ENCODE peak calls at places on chromosomes 1 and 21, in four cellular contexts. One of them, this sample, is unnamed.

GRCh38 chr1:17531682-17532487 is 7.6 kb upstream of the ARHGEF10L start:
- DNase-seq in HepG2: no peak
- DNase-seq in GM12878: no peak
- DNase-seq in K562: no peak
- DNase-seq in this sample: no peak

GRCh38 chr1:244473059-244473605 is 12.1 kb downstream of the CATSPERE start:
- DNase-seq in GM12878: no peak
- DNase-seq in HepG2: no peak
- DNase-seq in K562: no peak
- DNase-seq in this sample: no peak

GRCh38 chr21:18041012-18041411 is 203.6 kb upstream of the CHODL start:
- DNase-seq in GM12878: no peak
- DNase-seq in K562: no peak
- DNase-seq in HepG2: peak; percentile 45
- DNase-seq in this sample: no peak

GRCh38 chr1:214264196-214264595 is 16.8 kb upstream of the SMYD2 start:
- DNase-seq in K562: no peak
- DNase-seq in GM12878: no peak
- DNase-seq in HepG2: no peak
- DNase-seq in this sample: no peak

GRCh38 chr1:166184897-166185296 is 18.1 kb upstream of the FAM78B start:
- DNase-seq in K562: no peak
- DNase-seq in HepG2: no peak
- DNase-seq in GM12878: no peak
- DNase-seq in this sample: no peak

GRCh38 chr1:202805886-202806511 is 2.2 kb downstream of the KDM5B start:
- DNase-seq in HepG2: no peak
- DNase-seq in GM12878: no peak
- DNase-seq in K562: no peak
- DNase-seq in this sample: no peak

GRCh38 chr1:52842643-52843310 is at the start of gene ZYG11A:
- DNase-seq in HepG2: peak; percentile 14
- DNase-seq in K562: peak; percentile 95
- DNase-seq in GM12878: no peak
- DNase-seq in this sample: peak; percentile 91

GRCh38 chr1:9375912-9376311 is 83.2 kb downstream of the SPSB1 start:
- DNase-seq in K562: no peak
- DNase-seq in HepG2: no peak
- DNase-seq in GM12878: no peak
- DNase-seq in this sample: no peak

GRCh38 chr1:188941986-188942385 is 1535.7 kb downstream of the BRINP3 start:
- DNase-seq in K562: no peak
- DNase-seq in HepG2: no peak
- DNase-seq in GM12878: no peak
- DNase-seq in this sample: no peak

GRCh38 chr1:97796716-97797115 is 124.1 kb downstream of the DPYD start:
- DNase-seq in GM12878: no peak
- DNase-seq in K562: no peak
- DNase-seq in HepG2: no peak
- DNase-seq in this sample: peak; percentile 11

GRCh38 chr1:152459596-152460528 is 45.8 kb upstream of the CRNN start:
- DNase-seq in GM12878: peak; percentile 84
- DNase-seq in HepG2: peak; percentile 51
- DNase-seq in K562: peak; percentile 58
- DNase-seq in this sample: peak; percentile 83

GRCh38 chr1:194297999-194298598 is 1111.7 kb upstream of the B3GALT2 start:
- DNase-seq in HepG2: no peak
- DNase-seq in K562: no peak
- DNase-seq in GM12878: no peak
- DNase-seq in this sample: no peak

GRCh38 chr1:182614796-182615451 is 10.7 kb upstream of the RGS16 start:
- DNase-seq in K562: peak; percentile 22
- DNase-seq in HepG2: no peak
- DNase-seq in GM12878: no peak
- DNase-seq in this sample: peak; percentile 35

GRCh38 chr21:17780539-17780938 is 38.6 kb downstream of the C21orf91 start:
- DNase-seq in HepG2: no peak
- DNase-seq in GM12878: peak; percentile 95
- DNase-seq in K562: no peak
- DNase-seq in this sample: no peak

GRCh38 chr1:71231751-71232150 is 150.9 kb upstream of the ZRANB2 start:
- DNase-seq in GM12878: no peak
- DNase-seq in HepG2: no peak
- DNase-seq in K562: no peak
- DNase-seq in this sample: no peak

GRCh38 chr1:145961425-145962156 is 2.8 kb downstream of the ANKRD34A start:
- DNase-seq in HepG2: no peak
- DNase-seq in K562: peak; percentile 37
- DNase-seq in GM12878: no peak
- DNase-seq in this sample: no peak

GRCh38 chr1:94329986-94330385 is 88.2 kb upstream of the ABCD3 start:
- DNase-seq in K562: no peak
- DNase-seq in GM12878: no peak
- DNase-seq in HepG2: peak; percentile 67
- DNase-seq in this sample: peak; percentile 37

GRCh38 chr1:59318271-59318865 is 21.5 kb downstream of the FGGY start:
- DNase-seq in HepG2: no peak
- DNase-seq in K562: no peak
- DNase-seq in GM12878: no peak
- DNase-seq in this sample: no peak

GRCh38 chr1:6870571-6870970 is 85.3 kb downstream of the CAMTA1 start:
- DNase-seq in HepG2: no peak
- DNase-seq in K562: no peak
- DNase-seq in GM12878: no peak
- DNase-seq in this sample: no peak

GRCh38 chr1:201946224-201946908 is at the start of gene LMOD1:
- DNase-seq in K562: peak; percentile 65
- DNase-seq in HepG2: peak; percentile 52
- DNase-seq in GM12878: no peak
- DNase-seq in this sample: no peak

GRCh38 chr1:231272173-231272572 is 31.2 kb downstream of the GNPAT start:
- DNase-seq in HepG2: no peak
- DNase-seq in K562: no peak
- DNase-seq in GM12878: no peak
- DNase-seq in this sample: no peak

GRCh38 chr1:75233302-75233929 is 99.2 kb downstream of the LHX8 start:
- DNase-seq in K562: peak; percentile 26
- DNase-seq in HepG2: peak; percentile 38
- DNase-seq in GM12878: peak; percentile 4
- DNase-seq in this sample: peak; percentile 23

GRCh38 chr1:235253219-235253640 is 74.7 kb downstream of the ARID4B start:
- DNase-seq in HepG2: peak; percentile 66
- DNase-seq in GM12878: no peak
- DNase-seq in K562: peak; percentile 23
- DNase-seq in this sample: peak; percentile 73

GRCh38 chr21:14736162-14736561 is 190.0 kb upstream of the SAMSN1 start:
- DNase-seq in K562: no peak
- DNase-seq in GM12878: peak; percentile 48
- DNase-seq in HepG2: no peak
- DNase-seq in this sample: no peak

GRCh38 chr1:196059210-196059609 is 549.0 kb downstream of the KCNT2 start:
- DNase-seq in GM12878: no peak
- DNase-seq in HepG2: no peak
- DNase-seq in K562: peak; percentile 15
- DNase-seq in this sample: no peak

GRCh38 chr1:205300149-205300548 is 21.4 kb downstream of the NUAK2 start:
- DNase-seq in HepG2: no peak
- DNase-seq in K562: no peak
- DNase-seq in GM12878: no peak
- DNase-seq in this sample: no peak

GRCh38 chr1:23530750-23531651 is at the start of gene E2F2:
- DNase-seq in HepG2: peak; percentile 80
- DNase-seq in GM12878: no peak
- DNase-seq in K562: peak; percentile 97
- DNase-seq in this sample: peak; percentile 85

GRCh38 chr1:22920026-22920733 is 52.5 kb downstream of the LACTBL1 start:
- DNase-seq in GM12878: no peak
- DNase-seq in HepG2: no peak
- DNase-seq in K562: no peak
- DNase-seq in this sample: no peak

GRCh38 chr21:33302055-33302454 is 22.7 kb upstream of the IFNAR1 start:
- DNase-seq in HepG2: no peak
- DNase-seq in GM12878: no peak
- DNase-seq in K562: no peak
- DNase-seq in this sample: no peak

GRCh38 chr1:152410599-152410998 is 3.5 kb downstream of the CRNN start:
- DNase-seq in K562: no peak
- DNase-seq in GM12878: no peak
- DNase-seq in HepG2: no peak
- DNase-seq in this sample: no peak

GRCh38 chr1:236193184-236193583 is 50.8 kb downstream of the GPR137B start:
- DNase-seq in K562: no peak
- DNase-seq in GM12878: no peak
- DNase-seq in HepG2: no peak
- DNase-seq in this sample: no peak

GRCh38 chr1:158527190-158527815 is 26.9 kb downstream of the OR6Y1 start:
- DNase-seq in K562: peak; percentile 13
- DNase-seq in GM12878: no peak
- DNase-seq in HepG2: peak; percentile 53
- DNase-seq in this sample: peak; percentile 63

GRCh38 chr1:22241250-22241649 is 98.4 kb upstream of the WNT4 start:
- DNase-seq in K562: no peak
- DNase-seq in HepG2: no peak
- DNase-seq in GM12878: no peak
- DNase-seq in this sample: no peak

GRCh38 chr21:36693144-36694040 is 5.5 kb upstream of the SIM2 start:
- DNase-seq in HepG2: no peak
- DNase-seq in K562: no peak
- DNase-seq in GM12878: no peak
- DNase-seq in this sample: no peak
- TF ChIP-seq CHD4 in HepG2: no peak
- TF ChIP-seq CHD4 in K562: no peak
- TF ChIP-seq CHD4 in GM12878: no peak
- TF ChIP-seq CHD4 in this sample: no peak

DNA sequence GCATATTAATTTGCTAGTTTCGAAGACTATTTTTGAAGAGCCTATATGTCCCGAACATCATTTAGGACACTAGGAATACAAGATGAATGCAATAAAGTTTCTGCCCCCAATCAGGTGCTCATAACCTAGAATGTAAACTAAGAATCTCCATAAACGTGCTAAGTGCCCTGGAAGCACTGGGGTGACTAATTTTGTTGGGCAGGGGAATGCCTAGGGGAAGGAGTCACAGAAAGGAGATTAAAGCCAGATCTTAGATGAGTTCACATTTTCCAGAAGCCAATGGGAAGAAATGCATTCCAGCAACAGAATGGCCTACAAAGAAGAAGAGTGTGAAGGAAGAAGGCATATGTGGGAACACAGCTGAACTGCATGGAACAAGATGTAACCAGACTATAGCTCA is 19.5 kb downstream of the SCYL3 start:
- DNase-seq in GM12878: no peak
- DNase-seq in K562: no peak
- DNase-seq in HepG2: no peak
- DNase-seq in this sample: no peak
- TF ChIP-seq HDAC2 in GM12878: no peak
- TF ChIP-seq HDAC2 in K562: no peak
- TF ChIP-seq HDAC2 in HepG2: no peak
- TF ChIP-seq HDAC2 in this sample: no peak

DNA sequence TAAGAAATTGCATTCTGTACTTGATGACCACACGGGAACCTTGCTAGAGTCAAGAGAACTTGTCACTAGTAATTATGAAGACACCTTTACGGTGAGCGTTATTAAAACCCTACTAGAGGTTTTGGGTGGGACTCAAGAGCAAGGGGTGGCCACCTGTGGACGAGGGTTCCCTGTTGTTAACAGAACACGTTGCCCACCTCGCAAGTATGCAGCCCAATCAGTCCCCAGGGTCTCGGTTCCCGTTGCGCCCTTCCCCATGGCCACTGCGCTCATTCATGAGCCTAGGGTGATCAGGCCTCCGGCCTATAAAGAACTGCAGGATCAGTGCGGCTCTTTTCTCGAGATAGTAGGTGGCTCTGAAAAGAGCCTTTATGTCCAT is 30.2 kb upstream of the RNF187 start:
- DNase-seq in HepG2: no peak
- DNase-seq in K562: no peak
- DNase-seq in GM12878: no peak
- DNase-seq in this sample: no peak
- TF ChIP-seq CHD4 in HepG2: no peak
- TF ChIP-seq CHD4 in K562: no peak
- TF ChIP-seq CHD4 in GM12878: no peak
- TF ChIP-seq CHD4 in this sample: no peak

GRCh38 chr1:159896086-159896930 is 3.7 kb downstream of the CFAP45 start:
- DNase-seq in HepG2: no peak
- DNase-seq in GM12878: no peak
- DNase-seq in K562: no peak
- DNase-seq in this sample: no peak

GRCh38 chr1:159900086-159900680 is at the start of gene CFAP45:
- DNase-seq in HepG2: no peak
- DNase-seq in K562: peak; percentile 98
- DNase-seq in GM12878: no peak
- DNase-seq in this sample: peak; percentile 59

GRCh38 chr1:159897962-159898361 is 2.0 kb downstream of the CFAP45 start:
- DNase-seq in GM12878: no peak
- DNase-seq in HepG2: no peak
- DNase-seq in K562: no peak
- DNase-seq in this sample: no peak

GRCh38 chr1:159898527-159898926 is 1.4 kb downstream of the CFAP45 start:
- DNase-seq in K562: no peak
- DNase-seq in HepG2: no peak
- DNase-seq in GM12878: no peak
- DNase-seq in this sample: no peak

DNA sequence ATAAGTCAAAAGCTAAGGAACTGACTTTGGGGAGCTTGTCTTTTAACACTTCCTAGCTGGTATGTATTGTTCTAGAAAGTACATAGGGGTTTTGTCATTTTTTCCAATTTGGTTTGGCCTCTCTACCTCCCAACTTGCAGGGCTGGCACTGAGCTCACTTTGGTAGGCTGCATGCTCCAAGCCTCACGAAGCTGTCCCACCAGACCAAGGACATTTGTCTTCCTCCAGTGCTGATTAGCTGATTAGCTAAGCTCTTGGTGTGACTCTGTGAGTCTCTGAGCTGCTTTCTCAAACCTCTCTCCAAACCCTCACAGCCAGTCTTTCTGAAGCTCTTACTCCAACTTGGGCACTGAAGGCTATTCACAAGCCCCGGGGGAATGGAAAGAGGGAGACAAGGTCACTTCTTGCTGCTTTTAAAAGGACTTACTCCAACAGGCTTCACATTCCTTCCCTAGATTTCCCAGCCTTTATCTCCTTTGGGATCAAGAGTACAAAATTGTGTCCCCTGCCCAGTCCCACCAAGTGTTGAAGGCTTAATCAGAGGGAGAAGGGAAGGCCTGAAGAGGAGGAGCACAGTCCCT is 880 bp upstream of the CFAP45 start:
- DNase-seq in GM12878: no peak
- DNase-seq in HepG2: no peak
- DNase-seq in K562: no peak
- DNase-seq in this sample: no peak
- TF ChIP-seq HDAC2 in GM12878: no peak
- TF ChIP-seq HDAC2 in HepG2: no peak
- TF ChIP-seq HDAC2 in K562: no peak
- TF ChIP-seq HDAC2 in this sample: no peak